ENCODE peak calls at places on chromosomes 3 and 15, in four cellular contexts. R, M, Y and A are unnamed samples.

GRCh38 chr15:75348563-75349350 is 1.9 kb downstream of the NEIL1 start:
- DNase-seq in M (no peak), Y (peak), R (no peak), A (peak)

GRCh38 chr3:115666081-115666480 is 42.8 kb downstream of the GAP43 start:
- DNase-seq in R (no peak), M (no peak), Y (no peak), A (no peak)

GRCh38 chr3:64229903-64230302 is 4.6 kb upstream of the PRICKLE2 start:
- DNase-seq in M (no peak), R (no peak), Y (no peak), A (no peak)

GRCh38 chr15:37083610-37084009 is 16.7 kb downstream of the MEIS2 start:
- DNase-seq in M (no peak), Y (no peak), R (no peak), A (no peak)

GRCh38 chr3:13853978-13854296 is 25.9 kb downstream of the WNT7A start:
- DNase-seq in Y (no peak), M (no peak), R (no peak), A (no peak)

GRCh38 chr15:31317980-31318342 is 8.7 kb upstream of the KLF13 start:
- DNase-seq in Y (no peak), M (no peak), R (no peak), A (no peak)

GRCh38 chr3:61877359-61877770 is 316.0 kb downstream of the PTPRG start:
- DNase-seq in Y (no peak), R (no peak), M (no peak), A (no peak)

GRCh38 chr3:152204218-152204617 is 64.5 kb upstream of the MBNL1 start:
- DNase-seq in R (no peak), M (no peak), Y (no peak), A (no peak)

GRCh38 chr3:24595801-24596200 is 101.2 kb upstream of the THRB start:
- DNase-seq in Y (no peak), M (no peak), R (no peak), A (no peak)

GRCh38 chr15:74178326-74179100 is 5.0 kb downstream of the ISLR start:
- DNase-seq in Y (no peak), R (no peak), M (no peak), A (peak)

GRCh38 chr15:47377465-47377864 is 339.8 kb upstream of the SEMA6D start:
- DNase-seq in R (no peak), Y (no peak), M (no peak), A (no peak)

GRCh38 chr3:112778298-112779008 is 68.2 kb downstream of the CD200R1L start:
- DNase-seq in R (no peak), Y (no peak), M (no peak), A (no peak)

GRCh38 chr15:62895905-62896316 is 146.6 kb upstream of the TPM1 start:
- DNase-seq in M (no peak), R (no peak), Y (no peak), A (no peak)

GRCh38 chr15:88256261-88257230 is at the start of gene NTRK3:
- DNase-seq in Y (no peak), R (no peak), M (no peak), A (no peak)

GRCh38 chr3:55488398-55489055 is 1.4 kb upstream of the WNT5A start:
- DNase-seq in R (peak), Y (peak), M (peak), A (peak)

GRCh38 chr3:11211531-11212300 is 57.4 kb downstream of the HRH1 start:
- DNase-seq in R (no peak), Y (no peak), M (peak), A (no peak)

GRCh38 chr15:77516786-77517185 is 96.1 kb downstream of the HMG20A start:
- DNase-seq in Y (no peak), M (no peak), R (no peak), A (no peak)

GRCh38 chr15:77625376-77625775 is 7.3 kb downstream of the LINGO1 start:
- DNase-seq in M (no peak), Y (no peak), R (no peak), A (no peak)

GRCh38 chr3:117398166-117398954 is 688.8 kb downstream of the TUSC7 start:
- DNase-seq in R (no peak), Y (no peak), M (no peak), A (no peak)

GRCh38 chr3:115518100-115518852 is 105.0 kb upstream of the GAP43 start:
- DNase-seq in Y (no peak), R (peak), M (peak), A (no peak)

GRCh38 chr3:50189274-50189673 is 2.1 kb upstream of the GNAT1 start:
- DNase-seq in M (peak), R (peak), Y (peak), A (peak)

GRCh38 chr3:122893754-122894668 is 99.1 kb downstream of the SLC49A4 start:
- DNase-seq in M (peak), R (peak), Y (no peak), A (no peak)

GRCh38 chr15:93063292-93063671 is 25.7 kb downstream of the RGMA start:
- DNase-seq in R (no peak), M (no peak), Y (no peak), A (no peak)

GRCh38 chr3:125080077-125080476 is 24.3 kb upstream of the HEG1 start:
- DNase-seq in M (no peak), R (no peak), Y (no peak), A (no peak)

DNA sequence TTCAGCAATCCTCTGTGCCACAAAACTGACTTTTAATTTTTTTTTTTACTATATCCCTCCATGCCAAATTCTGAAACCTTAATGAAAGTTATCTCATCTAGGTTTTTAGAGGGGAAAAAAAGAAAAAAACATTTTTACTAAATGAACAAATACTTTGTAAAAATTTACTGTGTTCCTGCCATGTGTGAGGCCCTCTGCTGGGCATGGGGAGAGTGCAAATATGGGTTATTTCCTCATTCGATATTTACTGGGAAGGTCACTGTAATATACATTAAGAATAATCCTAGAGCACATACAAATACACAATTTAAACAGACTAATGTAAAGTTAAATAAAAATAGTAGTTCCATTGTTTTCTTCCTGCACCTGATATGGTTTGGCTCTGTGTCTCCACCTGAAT is 215.0 kb downstream of the GRM7 start:
- DNase-seq in M (no peak), R (no peak), Y (no peak), A (no peak)
- TF ChIP-seq CTCF in M (no peak), R (no peak), Y (no peak), A (no peak)

GRCh38 chr15:67096536-67097294 is 31.3 kb downstream of the SMAD3 start:
- DNase-seq in M (no peak), R (no peak), Y (no peak), A (no peak)
- H3K27ac ChIP-seq in M (no peak), R (no peak), Y (no peak), A (no peak)

DNA sequence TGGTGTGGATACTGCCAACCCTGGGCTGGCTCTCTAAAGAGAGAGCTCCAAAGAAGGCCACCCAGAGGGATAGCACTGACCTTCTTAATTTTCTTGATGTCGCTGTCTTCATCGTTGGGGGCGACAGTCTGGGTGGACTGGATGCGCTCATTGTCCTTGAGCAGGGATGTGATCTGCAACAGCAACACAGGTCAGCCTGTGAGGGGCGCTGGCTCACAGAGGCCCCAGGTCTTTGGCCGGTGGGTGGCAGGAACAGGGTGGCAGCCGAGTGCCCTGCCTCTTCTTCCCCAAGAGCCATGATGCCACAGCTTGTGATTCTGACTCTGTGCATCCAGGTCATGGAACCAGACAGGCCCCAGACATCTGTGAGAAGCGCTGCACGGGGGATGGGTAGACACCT is 41.2 kb downstream of the RASGRF1 start:
- DNase-seq in Y (no peak), R (no peak), M (no peak), A (no peak)
- TF ChIP-seq CTCF in Y (no peak), R (no peak), M (no peak), A (no peak)

GRCh38 chr15:90003736-90004135 is 2.6 kb downstream of the ZNF710 start:
- DNase-seq in M (no peak), Y (no peak), R (no peak), A (no peak)
- H3K27ac ChIP-seq in M (peak), Y (peak), R (peak), A (peak)

GRCh38 chr15:54560417-54560816 is 582.2 kb downstream of the UNC13C start:
- DNase-seq in M (no peak), R (no peak), Y (no peak), A (no peak)
- TF ChIP-seq CTCF in M (no peak), R (no peak), Y (no peak), A (no peak)